ENCODE peak calls at places on chromosome 15, in four cellular contexts. D is heart right ventricle, P is stomach, S is GM23338. M is an unnamed sample. For H3K4me1, the result is how much of the 10 kb centered on the place peaks cover.

GRCh38 chr15:73239564-73240208 is 129.1 kb downstream of the HCN4 start:
- DNase-seq in D (no peak), P (no peak), S (peak), M (no peak)

GRCh38 chr15:101256756-101257155 is 4.9 kb upstream of the CHSY1 start:
- DNase-seq in D (no peak), P (no peak), S (peak), M (no peak)

GRCh38 chr15:75364881-75365280 is 3.5 kb downstream of the MAN2C1 start:
- DNase-seq in D (no peak), P (no peak), S (no peak), M (no peak)

GRCh38 chr15:77839431-77839830 is 206.7 kb upstream of the LINGO1 start:
- DNase-seq in D (no peak), P (no peak), S (no peak), M (peak)

GRCh38 chr15:66275352-66275751 is 18.0 kb upstream of the DIS3L start:
- DNase-seq in D (no peak), P (no peak), S (no peak), M (no peak)

GRCh38 chr15:73859236-73859635 is 14.1 kb upstream of the TBC1D21 start:
- DNase-seq in D (no peak), P (peak), S (no peak), M (no peak)

GRCh38 chr15:60412807-60413597 is 15.2 kb upstream of the ANXA2 start:
- DNase-seq in D (no peak), P (no peak), S (no peak), M (no peak)

GRCh38 chr15:68592548-68592947 is 13.8 kb downstream of the CORO2B start:
- DNase-seq in D (no peak), P (no peak), S (no peak), M (no peak)

GRCh38 chr15:55791576-55792400 is 48.8 kb upstream of the PRTG start:
- DNase-seq in D (no peak), P (no peak), S (no peak), M (no peak)

GRCh38 chr15:82056900-82057825 is 11.3 kb upstream of the MEX3B start:
- DNase-seq in D (no peak), P (no peak), S (peak), M (no peak)

GRCh38 chr15:63041402-63041977 is 1.1 kb upstream of the TPM1 start:
- DNase-seq in D (no peak), P (no peak), S (no peak), M (no peak)

GRCh38 chr15:63044077-63044644 is 1.6 kb downstream of the TPM1 start:
- DNase-seq in D (no peak), P (no peak), S (no peak), M (no peak)

GRCh38 chr15:63043391-63044076 is 987 bp downstream of the TPM1 start:
- DNase-seq in D (no peak), P (no peak), S (no peak), M (peak)

GRCh38 chr15:63041982-63042878 is at the start of gene TPM1:
- DNase-seq in D (peak), P (peak), S (peak), M (peak)

DNA sequence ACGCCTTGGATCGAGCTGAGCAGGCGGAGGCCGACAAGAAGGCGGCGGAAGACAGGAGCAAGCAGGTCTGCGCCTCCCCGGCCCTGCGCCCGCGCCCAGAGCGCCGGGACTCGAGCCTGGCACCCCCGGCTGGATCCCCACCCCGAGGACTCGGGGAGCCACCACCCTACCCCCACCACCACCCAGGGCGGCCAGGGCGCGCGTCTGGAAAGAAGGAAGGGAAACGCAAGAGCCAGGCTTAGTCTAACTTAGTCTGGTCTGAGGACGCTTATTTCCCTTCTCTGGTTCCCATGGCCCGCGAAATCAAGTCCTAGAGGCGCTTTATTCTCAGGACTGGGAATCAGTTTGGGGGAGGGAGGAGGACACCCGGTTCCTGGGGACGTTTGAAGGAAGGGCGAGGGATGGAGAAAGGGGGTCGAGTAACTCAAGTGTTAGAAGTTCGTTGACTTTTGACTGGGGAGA is 363 bp downstream of the TPM1 start:
- DNase-seq in D (no peak), P (no peak), S (no peak), M (no peak)
- H3K4me1 ChIP-seq in D (under half), P (under half), S (under half), M (under half)

GRCh38 chr15:40337597-40337996 is 3.1 kb downstream of the CCDC9B start:
- DNase-seq in D (no peak), P (no peak), S (no peak), M (no peak)
- H3K27ac ChIP-seq in D (no peak), P (peak), S (no peak), M (peak)

GRCh38 chr15:70698991-70699390 is 64.4 kb downstream of the UACA start:
- DNase-seq in D (no peak), P (no peak), S (no peak), M (no peak)
- H3K4me3 ChIP-seq in D (no peak), P (no peak), S (no peak), M (peak)

GRCh38 chr15:41782486-41783271 is 8.4 kb downstream of the MAPKBP1 start:
- DNase-seq in D (no peak), P (no peak), S (no peak), M (no peak)
- H3K4me1 ChIP-seq in D (under half), P (under half), S (under half), M (under half)

GRCh38 chr15:89559865-89560264 is 15.4 kb upstream of the TICRR start:
- DNase-seq in D (no peak), P (no peak), S (no peak), M (no peak)
- H3K27ac ChIP-seq in D (no peak), P (no peak), S (no peak), M (no peak)

GRCh38 chr15:42024303-42024702 is 3.5 kb upstream of the PLA2G4E start:
- DNase-seq in D (no peak), P (no peak), S (no peak), M (no peak)
- H3K4me3 ChIP-seq in D (no peak), P (no peak), S (no peak), M (no peak)

GRCh38 chr15:62477929-62478328 is 312.8 kb upstream of the C2CD4B start:
- DNase-seq in D (no peak), P (no peak), S (no peak), M (no peak)

GRCh38 chr15:62474771-62475124 is 309.7 kb upstream of the C2CD4B start:
- DNase-seq in D (no peak), P (no peak), S (peak), M (no peak)

GRCh38 chr15:62476163-62476562 is 311.1 kb upstream of the C2CD4B start:
- DNase-seq in D (no peak), P (no peak), S (no peak), M (no peak)

GRCh38 chr15:62474021-62474770 is 309.1 kb upstream of the C2CD4B start:
- DNase-seq in D (no peak), P (no peak), S (no peak), M (no peak)

GRCh38 chr15:62475595-62475994 is 310.5 kb upstream of the C2CD4B start:
- DNase-seq in D (no peak), P (no peak), S (no peak), M (no peak)
- H3K4me1 ChIP-seq in D (under half), P (under half), S (under half), M (half or more)

M was measured in heart left ventricle.